ENCODE peak calls at places on chromosomes 5 and 9, in nine cellular contexts. K is iPS-NIHi11, T is HFFc6, O is AG04450, G is KG1, C is A549, I is NCI-H1436, R is psoas muscle, U is fibroblast of pulmonary artery. F is an unnamed sample.

GRCh38 chr9:4417578-4418325 is 72.5 kb upstream of the SLC1A1 start:
- DNase-seq in I (no peak), U (peak), C (no peak), T (peak), K (no peak), O (no peak), G (no peak), R (no peak), F (no peak)

GRCh38 chr9:89878687-89879086 is 273.9 kb downstream of the GADD45G start:
- DNase-seq in O (no peak), R (peak), I (peak), K (no peak), U (no peak), C (no peak), G (no peak), T (no peak), F (peak)

GRCh38 chr9:81389569-81389993 is 299.8 kb downstream of the TLE1 start:
- DNase-seq in U (peak), C (peak), T (peak), G (no peak), O (peak), R (no peak), K (no peak), I (no peak), F (peak)

GRCh38 chr5:180078348-180078747 is 6.8 kb upstream of the RNF130 start:
- DNase-seq in G (no peak), R (no peak), I (no peak), K (no peak), T (no peak), U (no peak), O (no peak), C (no peak), F (no peak)

GRCh38 chr9:23492126-23493002 is 333.7 kb downstream of the ELAVL2 start:
- DNase-seq in R (no peak), T (peak), K (peak), I (peak), U (peak), C (peak), O (no peak), G (peak), F (peak)

GRCh38 chr9:18910858-18911257 is 122.2 kb downstream of the SAXO1 start:
- DNase-seq in K (no peak), O (no peak), T (no peak), U (no peak), I (no peak), R (no peak), C (no peak), G (no peak), F (no peak)

GRCh38 chr5:151406322-151406947 is 41.0 kb upstream of the SLC36A1 start:
- DNase-seq in C (peak), O (no peak), K (peak), U (peak), I (no peak), G (no peak), T (peak), R (no peak), F (peak)

GRCh38 chr5:135395451-135395850 is 3.6 kb downstream of the MACROH2A1 start:
- DNase-seq in G (no peak), T (no peak), I (no peak), O (no peak), U (no peak), C (no peak), R (no peak), K (no peak), F (peak)

GRCh38 chr5:72392326-72392733 is 72.2 kb downstream of the PTCD2 start:
- DNase-seq in C (no peak), R (no peak), G (no peak), T (peak), U (no peak), O (no peak), K (no peak), I (no peak), F (peak)

GRCh38 chr5:62315376-62316049 is 9.5 kb downstream of the KIF2A start:
- DNase-seq in U (no peak), T (no peak), G (no peak), R (no peak), C (no peak), K (no peak), I (no peak), O (no peak), F (peak)